ENCODE peak calls at places on chromosomes 5 and 9, in four cellular contexts. Z, R, H and Q are unnamed samples.
A peak's percentile ranks its signal among the peaks of the same experiment; 100 is the strongest.

GRCh38 chr5:122137702-122138101 is 8.4 kb downstream of the ZNF474 start:
- DNase-seq in Z (no peak), R (no peak), H (no peak), Q (no peak)

GRCh38 chr9:134575103-134575816 is 66.3 kb upstream of the COL5A1 start:
- DNase-seq in Z (no peak), R (no peak), H (no peak), Q (peak; percentile 71)

GRCh38 chr5:39370555-39371366 is 6.5 kb upstream of the C9 start:
- DNase-seq in Z (no peak), R (no peak), H (no peak), Q (no peak)

GRCh38 chr5:11311731-11312130 is 550.7 kb upstream of the DAP start:
- DNase-seq in Z (no peak), R (no peak), H (no peak), Q (no peak)

GRCh38 chr5:95858023-95858461 is 35.5 kb upstream of the GLRX start:
- DNase-seq in Z (no peak), R (peak; percentile 78), H (peak; percentile 1), Q (peak; percentile 91)

GRCh38 chr9:125180876-125181275 is 8.7 kb downstream of the PPP6C start:
- DNase-seq in Z (no peak), R (no peak), H (no peak), Q (no peak)

GRCh38 chr9:98318834-98319478 is 63.5 kb upstream of the TBC1D2 start:
- DNase-seq in Z (no peak), R (no peak), H (no peak), Q (peak; percentile 73)

GRCh38 chr9:16721972-16722371 is 148.5 kb downstream of the BNC2 start:
- DNase-seq in Z (no peak), R (no peak), H (no peak), Q (peak; percentile 65)

GRCh38 chr9:137878146-137878941 is 762 bp downstream of the CACNA1B start:
- DNase-seq in Z (no peak), R (no peak), H (peak; percentile 48), Q (peak; percentile 95)

GRCh38 chr5:142053434-142054253 is 40.8 kb upstream of the GNPDA1 start:
- DNase-seq in Z (no peak), R (peak; percentile 33), H (no peak), Q (peak; percentile 81)

GRCh38 chr9:20087481-20087880 is 298.6 kb upstream of the SLC24A2 start:
- DNase-seq in Z (no peak), R (no peak), H (no peak), Q (no peak)

GRCh38 chr9:76453785-76454184 is 5.2 kb upstream of the GCNT1 start:
- DNase-seq in Z (no peak), R (peak; percentile 51), H (no peak), Q (no peak)

GRCh38 chr9:23326597-23326996 is 499.4 kb downstream of the ELAVL2 start:
- DNase-seq in Z (no peak), R (no peak), H (no peak), Q (no peak)

GRCh38 chr5:125480901-125481300 is 734.5 kb upstream of the ZNF608 start:
- DNase-seq in Z (no peak), R (no peak), H (no peak), Q (no peak)

GRCh38 chr9:27117489-27118135 is 8.6 kb downstream of the TEK start:
- DNase-seq in Z (no peak), R (no peak), H (peak; percentile 95), Q (peak; percentile 54)

GRCh38 chr9:116149844-116150243 is 3.7 kb upstream of the PAPPA start:
- DNase-seq in Z (no peak), R (no peak), H (no peak), Q (peak; percentile 89)

GRCh38 chr9:129284607-129285291 is 106.7 kb upstream of the IER5L start:
- DNase-seq in Z (no peak), R (no peak), H (no peak), Q (peak; percentile 55)

GRCh38 chr9:109640232-109641078 is 139.5 kb upstream of the PALM2AKAP2 start:
- DNase-seq in Z (no peak), R (no peak), H (peak; percentile 48), Q (peak; percentile 87)

GRCh38 chr9:90870646-90871326 is 69.2 kb downstream of the SYK start:
- DNase-seq in Z (peak; percentile 22), R (no peak), H (peak; percentile 10), Q (no peak)

GRCh38 chr5:145118109-145118508 is 717.0 kb downstream of the PRELID2 start:
- DNase-seq in Z (no peak), R (no peak), H (no peak), Q (no peak)

GRCh38 chr5:138336952-138337684 is 948 bp upstream of the FAM53C start:
- DNase-seq in Z (peak; percentile 74), R (no peak), H (peak; percentile 82), Q (peak; percentile 91)

GRCh38 chr9:88085481-88085880 is 52.8 kb downstream of the SPATA31C2 start:
- DNase-seq in Z (no peak), R (no peak), H (no peak), Q (peak; percentile 31)

GRCh38 chr9:69009708-69010107 is 4.2 kb downstream of the PRKACG start:
- DNase-seq in Z (no peak), R (no peak), H (no peak), Q (no peak)

GRCh38 chr9:116689633-116690032 is 2.5 kb downstream of the TRIM32 start:
- DNase-seq in Z (no peak), R (no peak), H (no peak), Q (no peak)

GRCh38 chr9:124934290-124934689 is 6.6 kb downstream of the GOLGA1 start:
- DNase-seq in Z (no peak), R (peak; percentile 11), H (no peak), Q (no peak)